ENCODE peak calls at places on chromosome X, in ten cellular contexts. L is hypothalamus; E is stomach; N is epithelial cell of proximal tubule; Y is fibroblast of pulmonary artery; I is hippocampal formation; K is brain microvascular endothelial cell; F is IMR-90; A is stimulated activated CD4-positive, alpha-beta T cell treated with anti-CD3 and anti-CD28 coated beads, Interleukin-12 subunit alpha, Interleukin-12 subunit beta, amount 100 ng/mL, for 4 hours; X is RPMI7951. C is an unnamed sample.

GRCh38 chrX:155632424-155633100 is 19.8 kb upstream of the TMLHE start:
- DNase-seq in L (no peak), E (no peak), N (no peak), Y (peak; percentile 4), I (no peak), K (no peak), F (peak; percentile 16), A (no peak), X (peak; percentile 75), C (no peak)

GRCh38 chrX:13340182-13340791 is 20.4 kb upstream of the ATXN3L start:
- DNase-seq in L (no peak), E (no peak), N (no peak), Y (no peak), I (no peak), K (no peak), F (peak; percentile 2), A (no peak), X (no peak), C (no peak)

GRCh38 chrX:136168929-136169735 is 21.8 kb downstream of the FHL1 start:
- DNase-seq in L (peak; percentile 8), E (no peak), N (peak; percentile 79), Y (peak; percentile 83), I (no peak), K (peak; percentile 87), F (peak; percentile 97), A (no peak), X (peak; percentile 80), C (no peak)

GRCh38 chrX:12245650-12246645 is 107.7 kb downstream of the FRMPD4 start:
- DNase-seq in L (no peak), E (no peak), N (no peak), Y (peak; percentile 49), I (no peak), K (peak; percentile 73), F (peak; percentile 57), A (no peak), X (peak; percentile 88), C (no peak)

GRCh38 chrX:7146703-7147430 is 645 bp upstream of the STS start:
- DNase-seq in L (no peak), E (peak; percentile 45), N (no peak), Y (no peak), I (no peak), K (no peak), F (no peak), A (no peak), X (no peak), C (no peak)

GRCh38 chrX:22424919-22425318 is 152.2 kb downstream of the CBLL2 start:
- DNase-seq in L (no peak), E (no peak), N (no peak), Y (no peak), I (no peak), K (no peak), F (no peak), A (no peak), X (no peak), C (no peak)

GRCh38 chrX:17496407-17496806 is 121.4 kb downstream of the NHS start:
- DNase-seq in L (no peak), E (peak; percentile 54), N (no peak), Y (no peak), I (no peak), K (no peak), F (no peak), A (no peak), X (no peak), C (no peak)

GRCh38 chrX:16825306-16826035 is 39.2 kb downstream of the TXLNG start:
- DNase-seq in L (no peak), E (no peak), N (no peak), Y (peak; percentile 69), I (no peak), K (no peak), F (peak; percentile 42), A (no peak), X (no peak), C (no peak)

GRCh38 chrX:40844476-40844875 is 109.1 kb upstream of the MED14 start:
- DNase-seq in L (no peak), E (no peak), N (no peak), Y (no peak), I (no peak), K (peak; percentile 33), F (peak; percentile 58), A (no peak), X (no peak), C (no peak)

GRCh38 chrX:39948564-39948963 is 149.2 kb downstream of the BCOR start:
- DNase-seq in L (no peak), E (no peak), N (no peak), Y (no peak), I (no peak), K (no peak), F (no peak), A (no peak), X (no peak), C (no peak)

GRCh38 chrX:55484948-55485347 is 4.7 kb downstream of the USP51 start:
- DNase-seq in L (no peak), E (no peak), N (no peak), Y (no peak), I (no peak), K (no peak), F (no peak), A (no peak), X (no peak), C (no peak)

GRCh38 chrX:64230123-64230970 is at the start of gene ASB12:
- DNase-seq in L (no peak), E (no peak), N (no peak), Y (no peak), I (no peak), K (no peak), F (no peak), A (no peak), X (no peak), C (no peak)

GRCh38 chrX:30973784-30974427 is 84.9 kb upstream of the TAB3 start:
- DNase-seq in L (no peak), E (no peak), N (no peak), Y (no peak), I (no peak), K (no peak), F (no peak), A (no peak), X (no peak), C (no peak)

GRCh38 chrX:39157796-39158195 is 356.5 kb downstream of the MID1IP1 start:
- DNase-seq in L (no peak), E (no peak), N (no peak), Y (no peak), I (no peak), K (peak; percentile 10), F (no peak), A (no peak), X (peak; percentile 80), C (no peak)

C was measured in vagina.